ENCODE peak calls at places on chromosomes 11 and 22, in seven cellular contexts. E, Q, J, F, Y, O and T are unnamed samples.
A peak's percentile ranks its signal among the peaks of the same experiment; 100 is the strongest.

GRCh38 chr22:42799061-42799460 is 58.0 kb downstream of the ARFGAP3 start:
- DNase-seq in E (no peak), Q (no peak), J (no peak), F (no peak), Y (no peak), O (no peak), T (no peak)

GRCh38 chr11:126561327-126561893 is 205.9 kb downstream of the ST3GAL4 start:
- DNase-seq in E (no peak), Q (no peak), J (peak; percentile 65), F (peak; percentile 57), Y (peak; percentile 86), O (peak; percentile 16), T (peak; percentile 42)

GRCh38 chr11:130178992-130179391 is 19.4 kb downstream of the ST14 start:
- DNase-seq in E (peak; percentile 88), Q (no peak), J (no peak), F (no peak), Y (no peak), O (no peak), T (no peak)

GRCh38 chr22:28911777-28912669 is 28.7 kb downstream of the ZNRF3 start:
- DNase-seq in E (no peak), Q (no peak), J (no peak), F (peak; percentile 27), Y (peak; percentile 58), O (no peak), T (peak; percentile 66)

GRCh38 chr11:120205596-120206161 is 5.2 kb upstream of the OAF start:
- DNase-seq in E (no peak), Q (no peak), J (peak; percentile 52), F (peak; percentile 91), Y (no peak), O (no peak), T (peak; percentile 84)

GRCh38 chr22:17773606-17774205 is 563 bp downstream of the BID start:
- DNase-seq in E (peak; percentile 80), Q (peak; percentile 60), J (peak; percentile 30), F (peak; percentile 20), Y (peak; percentile 70), O (no peak), T (peak; percentile 46)

GRCh38 chr22:36424901-36425579 is 37.3 kb upstream of the MYH9 start:
- DNase-seq in E (no peak), Q (no peak), J (no peak), F (no peak), Y (no peak), O (peak; percentile 35), T (no peak)

GRCh38 chr22:32761251-32761903 is 40.1 kb upstream of the TIMP3 start:
- DNase-seq in E (no peak), Q (no peak), J (peak; percentile 63), F (no peak), Y (no peak), O (no peak), T (peak; percentile 83)

GRCh38 chr11:14554959-14555358 is 34.8 kb upstream of the PSMA1 start:
- DNase-seq in E (no peak), Q (no peak), J (no peak), F (peak; percentile 25), Y (peak; percentile 51), O (peak; percentile 28), T (peak; percentile 95)

GRCh38 chr11:125263268-125263790 is 98.8 kb downstream of the PKNOX2 start:
- DNase-seq in E (peak; percentile 71), Q (peak; percentile 91), J (peak; percentile 100), F (peak; percentile 91), Y (peak; percentile 91), O (no peak), T (peak; percentile 100)

GRCh38 chr11:122910775-122911174 is 28.2 kb downstream of the JHY start:
- DNase-seq in E (peak; percentile 65), Q (no peak), J (peak; percentile 20), F (peak; percentile 55), Y (peak; percentile 29), O (peak; percentile 24), T (peak; percentile 28)

GRCh38 chr11:75562836-75563484 is 907 bp downstream of the SERPINH1 start:
- DNase-seq in E (peak; percentile 11), Q (peak; percentile 61), J (peak; percentile 75), F (peak; percentile 64), Y (peak; percentile 80), O (no peak), T (peak; percentile 69)

GRCh38 chr22:47285981-47286380 is 523.5 kb downstream of the TBC1D22A start:
- DNase-seq in E (no peak), Q (no peak), J (no peak), F (no peak), Y (no peak), O (no peak), T (no peak)

GRCh38 chr11:2449548-2450320 is 4.9 kb downstream of the KCNQ1 start:
- DNase-seq in E (no peak), Q (peak; percentile 30), J (no peak), F (no peak), Y (no peak), O (no peak), T (no peak)

GRCh38 chr22:39148727-39149535 is 3.5 kb downstream of the CBX7 start:
- DNase-seq in E (peak; percentile 32), Q (peak; percentile 73), J (no peak), F (no peak), Y (peak; percentile 22), O (no peak), T (peak; percentile 61)

GRCh38 chr11:36405585-36406367 is 104.3 kb downstream of the TRAF6 start:
- DNase-seq in E (no peak), Q (no peak), J (no peak), F (no peak), Y (no peak), O (no peak), T (no peak)

GRCh38 chr22:29224121-29224858 is 18.6 kb downstream of the EMID1 start:
- DNase-seq in E (no peak), Q (peak; percentile 62), J (no peak), F (no peak), Y (peak; percentile 44), O (no peak), T (no peak)

GRCh38 chr11:2235588-2236326 is 34.6 kb downstream of the ASCL2 start:
- DNase-seq in E (no peak), Q (no peak), J (no peak), F (no peak), Y (no peak), O (no peak), T (no peak)

GRCh38 chr11:133844217-133844616 is 1.1 kb downstream of the SPATA19 start:
- DNase-seq in E (peak; percentile 44), Q (no peak), J (no peak), F (no peak), Y (no peak), O (no peak), T (no peak)

GRCh38 chr22:43203471-43203981 is 16.6 kb upstream of the TTLL12 start:
- DNase-seq in E (no peak), Q (peak; percentile 38), J (no peak), F (no peak), Y (no peak), O (no peak), T (no peak)

GRCh38 chr11:117410861-117411725 is 83.4 kb downstream of the CEP164 start:
- DNase-seq in E (peak; percentile 99), Q (no peak), J (no peak), F (no peak), Y (no peak), O (no peak), T (no peak)

GRCh38 chr11:130022799-130023198 is 20.2 kb upstream of the PRDM10 start:
- DNase-seq in E (no peak), Q (no peak), J (no peak), F (no peak), Y (no peak), O (no peak), T (no peak)

GRCh38 chr11:58963551-58964075 is 24.3 kb downstream of the GLYATL1 start:
- DNase-seq in E (peak; percentile 87), Q (no peak), J (peak; percentile 69), F (peak; percentile 74), Y (peak; percentile 75), O (no peak), T (peak; percentile 34)

GRCh38 chr11:67628710-67629385 is 889 bp downstream of the NUDT8 start:
- DNase-seq in E (no peak), Q (no peak), J (no peak), F (no peak), Y (no peak), O (no peak), T (no peak)

GRCh38 chr11:33402066-33402465 is 144.9 kb downstream of the HIPK3 start:
- DNase-seq in E (peak; percentile 46), Q (no peak), J (no peak), F (no peak), Y (no peak), O (no peak), T (no peak)

GRCh38 chr11:106176817-106177216 is 99.4 kb downstream of the AASDHPPT start:
- DNase-seq in E (no peak), Q (no peak), J (no peak), F (no peak), Y (no peak), O (no peak), T (no peak)